ENCODE peak calls at places on chromosomes 6 and 20, in four cellular contexts. M, X, T and L are unnamed samples.

GRCh38 chr6:17866876-17867444 is 120.5 kb downstream of the KIF13A start:
- DNase-seq in M (no peak), T (no peak), X (no peak), L (no peak)

GRCh38 chr20:51379601-51380341 is 162.7 kb downstream of the NFATC2 start:
- DNase-seq in T (no peak), X (no peak), M (no peak), L (no peak)

GRCh38 chr6:37354526-37355384 is 972 bp downstream of the RNF8 start:
- DNase-seq in M (peak), T (peak), X (no peak), L (no peak)

GRCh38 chr6:79180082-79180481 is 54.4 kb downstream of the HMGN3 start:
- DNase-seq in M (no peak), X (no peak), T (no peak), L (no peak)

GRCh38 chr6:27758471-27758870 is 153.7 kb downstream of the OR2B2 start:
- DNase-seq in M (no peak), X (no peak), T (no peak), L (no peak)

GRCh38 chr20:61044499-61044898 is 207.6 kb upstream of the CDH4 start:
- DNase-seq in M (no peak), X (no peak), T (no peak), L (no peak)

GRCh38 chr6:142716097-142716496 is 228.9 kb downstream of the HIVEP2 start:
- DNase-seq in T (no peak), M (no peak), X (no peak), L (no peak)

GRCh38 chr6:33613146-33613793 is 7.9 kb upstream of the ITPR3 start:
- DNase-seq in T (no peak), M (no peak), X (no peak), L (no peak)

GRCh38 chr20:19889011-19889953 is 127.9 kb upstream of the NAA20 start:
- DNase-seq in T (no peak), X (no peak), M (no peak), L (no peak)

GRCh38 chr20:43682446-43682845 is 15.5 kb downstream of the MYBL2 start:
- DNase-seq in T (no peak), M (no peak), X (no peak), L (no peak)

GRCh38 chr6:167581637-167582036 is 245.1 kb upstream of the AFDN start:
- DNase-seq in T (no peak), X (no peak), M (no peak), L (no peak)

GRCh38 chr6:121305957-121306607 is 28.2 kb downstream of the TBC1D32 start:
- DNase-seq in M (no peak), T (no peak), X (no peak), L (no peak)

GRCh38 chr20:34403063-34403827 is 40.2 kb downstream of the ITCH start:
- DNase-seq in M (no peak), X (no peak), T (no peak), L (no peak)

GRCh38 chr20:56463428-56463827 is 5.0 kb upstream of the RTF2 start:
- DNase-seq in T (peak), X (no peak), M (no peak), L (no peak)

GRCh38 chr6:37051138-37052026 is 45.9 kb downstream of the FGD2 start:
- DNase-seq in T (peak), M (peak), X (peak), L (peak)

GRCh38 chr20:63686492-63687321 is 9.7 kb upstream of the TNFRSF6B start:
- DNase-seq in M (no peak), T (peak), X (peak), L (peak)

GRCh38 chr20:35049776-35050352 is 42.7 kb downstream of the TRPC4AP start:
- DNase-seq in M (no peak), T (no peak), X (no peak), L (no peak)

GRCh38 chr20:3071610-3072529 is at the start of gene OXT:
- DNase-seq in T (peak), X (peak), M (no peak), L (no peak)

GRCh38 chr6:160331753-160332152 is 16.4 kb upstream of the SLC22A3 start:
- DNase-seq in M (no peak), T (no peak), X (no peak), L (no peak)

GRCh38 chr6:43258180-43258579 is 14.9 kb downstream of the TTBK1 start:
- DNase-seq in M (no peak), X (no peak), T (no peak), L (no peak)

GRCh38 chr6:107414246-107414645 is 45.1 kb downstream of the PDSS2 start:
- DNase-seq in T (no peak), X (no peak), M (no peak), L (no peak)

GRCh38 chr20:25046736-25047666 is 10.9 kb downstream of the ACSS1 start:
- DNase-seq in X (no peak), T (no peak), M (no peak), L (no peak)

GRCh38 chr6:138465007-138465645 is 34.2 kb downstream of the NHSL1 start:
- DNase-seq in M (no peak), T (no peak), X (no peak), L (no peak)

GRCh38 chr6:62441182-62441581 is 155.2 kb upstream of the KHDRBS2 start:
- DNase-seq in M (no peak), T (no peak), X (no peak), L (no peak)

GRCh38 chr6:27451660-27452390 is 21.1 kb downstream of the ZNF184 start:
- DNase-seq in X (no peak), M (no peak), T (no peak), L (no peak)

GRCh38 chr20:21437816-21438215 is 40.5 kb upstream of the NKX2-4 start:
- DNase-seq in T (no peak), M (no peak), X (no peak), L (no peak)

GRCh38 chr6:88556663-88557062 is 390.5 kb upstream of the CNR1 start:
- DNase-seq in X (no peak), M (no peak), T (no peak), L (no peak)

GRCh38 chr6:30889921-30890645 is 5.8 kb downstream of the DDR1 start:
- DNase-seq in M (no peak), T (no peak), X (no peak), L (no peak)